ENCODE peak calls at places on chromosomes 13 and 19, in eight cellular contexts. H is activated CD8-positive, alpha-beta memory T cell treated with anti-CD3 and anti-CD28 coated beads for 48 hours; O is heart left ventricle; B is uterus; P is stimulated activated CD8-positive, alpha-beta memory T cell treated with anti-CD3 and anti-CD28 coated beads, Interleukin-2, amount 100 ng/mL, for 1 hour; C is body of pancreas; G is stimulated activated CD4-positive, alpha-beta T cell treated with anti-CD3 and anti-CD28 coated beads, TNF-alpha, amount 100 ng/mL, for 24 hours; W is NCI-H774. I is an unnamed sample.

GRCh38 chr13:90984737-90985136 is 362.8 kb upstream of the MIR17HG start:
- DNase-seq in H (no peak), O (no peak), B (no peak), P (no peak), C (no peak), G (no peak), W (no peak), I (no peak)

GRCh38 chr13:53800011-53800410 is 771.4 kb downstream of the OLFM4 start:
- DNase-seq in H (no peak), O (no peak), B (no peak), P (no peak), C (no peak), G (no peak), W (no peak), I (no peak)

GRCh38 chr19:28553005-28553404 is 659.9 kb downstream of the UQCRFS1 start:
- DNase-seq in H (no peak), O (no peak), B (no peak), P (no peak), C (no peak), G (no peak), W (no peak), I (peak)

GRCh38 chr13:112024577-112024976 is 42.4 kb upstream of the SOX1 start:
- DNase-seq in H (no peak), O (no peak), B (no peak), P (no peak), C (no peak), G (no peak), W (no peak), I (no peak)

GRCh38 chr13:35818577-35819165 is 312.5 kb downstream of the DCLK1 start:
- DNase-seq in H (no peak), O (no peak), B (no peak), P (no peak), C (no peak), G (no peak), W (no peak), I (no peak)

GRCh38 chr13:94433055-94433947 is 46.2 kb downstream of the DCT start:
- DNase-seq in H (no peak), O (no peak), B (no peak), P (no peak), C (no peak), G (no peak), W (no peak), I (peak)

GRCh38 chr19:24060687-24061356 is 26.2 kb upstream of the ZNF254 start:
- DNase-seq in H (no peak), O (no peak), B (no peak), P (no peak), C (no peak), G (no peak), W (no peak), I (no peak)

GRCh38 chr13:39810091-39810877 is 154.8 kb downstream of the COG6 start:
- DNase-seq in H (no peak), O (no peak), B (no peak), P (no peak), C (no peak), G (no peak), W (no peak), I (no peak)

GRCh38 chr13:92952161-92952560 is 274.4 kb upstream of the GPC6 start:
- DNase-seq in H (no peak), O (no peak), B (no peak), P (no peak), C (no peak), G (no peak), W (no peak), I (no peak)

GRCh38 chr13:40626566-40626965 is 39.9 kb downstream of the FOXO1 start:
- DNase-seq in H (no peak), O (no peak), B (no peak), P (no peak), C (no peak), G (no peak), W (no peak), I (peak)

GRCh38 chr19:13010038-13010991 is 15.0 kb downstream of the NFIX start:
- DNase-seq in H (no peak), O (no peak), B (peak), P (no peak), C (no peak), G (no peak), W (no peak), I (no peak)

GRCh38 chr13:36275190-36276002 is 22.2 kb downstream of the CCDC169 start:
- DNase-seq in H (no peak), O (no peak), B (no peak), P (no peak), C (no peak), G (no peak), W (no peak), I (no peak)

GRCh38 chr13:75357576-75358295 is 124.2 kb downstream of the TBC1D4 start:
- DNase-seq in H (no peak), O (no peak), B (no peak), P (no peak), C (no peak), G (peak), W (no peak), I (no peak)

GRCh38 chr19:43872547-43873336 is 45.6 kb downstream of the ZNF283 start:
- DNase-seq in H (no peak), O (no peak), B (no peak), P (no peak), C (no peak), G (no peak), W (no peak), I (no peak)

GRCh38 chr13:20566424-20566916 is 487 bp upstream of the IFT88 start:
- DNase-seq in H (no peak), O (no peak), B (no peak), P (no peak), C (no peak), G (peak), W (peak), I (peak)

GRCh38 chr19:6590458-6591319 is at the start of gene CD70:
- DNase-seq in H (peak), O (no peak), B (no peak), P (peak), C (no peak), G (peak), W (no peak), I (no peak)

GRCh38 chr13:52738719-52739467 is 727 bp downstream of the CNMD start:
- DNase-seq in H (peak), O (no peak), B (no peak), P (peak), C (no peak), G (no peak), W (no peak), I (peak)

GRCh38 chr19:19343016-19343362 is 22.4 kb downstream of the MAU2 start:
- DNase-seq in H (no peak), O (no peak), B (no peak), P (no peak), C (no peak), G (no peak), W (no peak), I (no peak)

GRCh38 chr13:73657821-73658540 is 476.2 kb downstream of the KLF12 start:
- DNase-seq in H (no peak), O (peak), B (peak), P (no peak), C (peak), G (no peak), W (no peak), I (no peak)

GRCh38 chr19:4506449-4507149 is 11.7 kb downstream of the PLIN4 start:
- DNase-seq in H (no peak), O (no peak), B (no peak), P (no peak), C (no peak), G (no peak), W (no peak), I (no peak)

GRCh38 chr13:105863300-105863699 is 672.2 kb downstream of the EFNB2 start:
- DNase-seq in H (no peak), O (no peak), B (no peak), P (no peak), C (no peak), G (no peak), W (no peak), I (no peak)

GRCh38 chr13:100454876-100455275 is 133.7 kb downstream of the GGACT start:
- DNase-seq in H (no peak), O (no peak), B (no peak), P (no peak), C (no peak), G (no peak), W (no peak), I (no peak)

GRCh38 chr19:55626350-55626749 is 2.0 kb upstream of the ZNF784 start:
- DNase-seq in H (no peak), O (no peak), B (no peak), P (no peak), C (no peak), G (no peak), W (no peak), I (no peak)

GRCh38 chr13:72194531-72194930 is 327.5 kb upstream of the DACH1 start:
- DNase-seq in H (no peak), O (no peak), B (no peak), P (no peak), C (peak), G (no peak), W (no peak), I (no peak)

I was measured in esophagus muscularis mucosa.